ENCODE peak calls at places on chromosomes 16 and 17, in nine cellular contexts. A, K, H, B, I, T, G, J and R are unnamed samples.

GRCh38 chr17:69468211-69468610 is 53.7 kb downstream of the MAP2K6 start:
- DNase-seq in J (no peak), B (no peak), T (no peak), K (no peak), H (no peak), G (no peak), I (no peak), A (no peak), R (no peak)

GRCh38 chr16:75458029-75458428 is 6.5 kb downstream of the TMEM170A start:
- DNase-seq in K (no peak), G (no peak), I (no peak), T (no peak), H (no peak), A (no peak), B (no peak), J (no peak), R (no peak)

GRCh38 chr16:26772503-26772902 is 294.2 kb upstream of the C16orf82 start:
- DNase-seq in I (no peak), K (no peak), T (no peak), B (no peak), H (no peak), A (no peak), J (no peak), G (no peak), R (no peak)

GRCh38 chr17:77852666-77853207 is 105.8 kb upstream of the TNRC6C start:
- DNase-seq in A (no peak), H (no peak), K (no peak), J (no peak), I (no peak), G (no peak), T (no peak), B (no peak), R (no peak)

GRCh38 chr17:65163990-65164495 is 26.9 kb downstream of the RGS9 start:
- DNase-seq in H (no peak), A (peak), J (no peak), T (no peak), I (no peak), G (no peak), B (peak), K (no peak), R (no peak)

GRCh38 chr17:10036511-10037061 is 131.5 kb upstream of the RCVRN start:
- DNase-seq in I (peak), K (no peak), G (no peak), B (no peak), A (no peak), H (no peak), J (no peak), T (peak), R (no peak)

GRCh38 chr17:47810200-47810821 is 11.3 kb downstream of the OSBPL7 start:
- DNase-seq in K (no peak), J (peak), T (no peak), H (no peak), G (no peak), B (peak), A (peak), I (peak), R (peak)

GRCh38 chr17:47733414-47734288 is 615 bp downstream of the TBX21 start:
- DNase-seq in K (no peak), T (peak), I (no peak), B (no peak), A (no peak), J (no peak), H (peak), G (no peak), R (peak)

GRCh38 chr17:45688353-45688752 is 95.8 kb upstream of the CRHR1 start:
- DNase-seq in J (no peak), A (no peak), K (peak), G (no peak), T (no peak), B (no peak), I (no peak), H (no peak), R (no peak)

GRCh38 chr17:18026408-18026776 is 12.6 kb downstream of the ATPAF2 start:
- DNase-seq in H (no peak), T (no peak), I (no peak), G (peak), J (no peak), A (no peak), K (no peak), B (peak), R (no peak)

GRCh38 chr17:19805006-19805405 is 56.9 kb upstream of the ALDH3A1 start:
- DNase-seq in I (no peak), K (no peak), B (no peak), T (no peak), H (no peak), J (no peak), G (no peak), A (no peak), R (no peak)

GRCh38 chr17:81527591-81528383 is at the start of gene FSCN2:
- DNase-seq in A (no peak), H (no peak), J (no peak), G (no peak), B (no peak), I (no peak), K (no peak), T (no peak), R (no peak)

GRCh38 chr17:18039535-18040286 is 503 bp downstream of the GID4 start:
- DNase-seq in K (no peak), H (peak), J (peak), B (no peak), T (no peak), A (no peak), I (peak), G (peak), R (peak)

GRCh38 chr16:85707528-85708095 is 18.9 kb upstream of the GINS2 start:
- DNase-seq in H (no peak), J (no peak), K (no peak), I (no peak), T (no peak), A (no peak), G (no peak), B (no peak), R (no peak)

GRCh38 chr16:46712911-46713310 is 23.5 kb downstream of the ORC6 start:
- DNase-seq in B (no peak), T (no peak), K (no peak), G (no peak), H (no peak), A (no peak), I (no peak), J (no peak), R (no peak)

GRCh38 chr16:75702247-75702646 is 986 bp upstream of the DUXB start:
- DNase-seq in B (no peak), K (no peak), G (no peak), J (no peak), T (no peak), I (no peak), H (no peak), A (no peak), R (no peak)

GRCh38 chr17:77280304-77280910 is 139.6 kb downstream of the SEC14L1 start:
- DNase-seq in I (peak), K (no peak), J (no peak), B (no peak), A (peak), T (no peak), H (no peak), G (peak), R (no peak)

GRCh38 chr17:64009571-64010402 is 10.6 kb downstream of the ICAM2 start:
- DNase-seq in A (no peak), K (no peak), T (peak), I (peak), J (no peak), G (no peak), H (no peak), B (no peak), R (no peak)

GRCh38 chr17:75036643-75037268 is 10.0 kb downstream of the ATP5PD start:
- DNase-seq in K (peak), B (no peak), I (peak), H (no peak), J (peak), G (peak), T (peak), A (peak), R (no peak)

GRCh38 chr16:23840310-23840709 is 4.5 kb downstream of the PRKCB start:
- DNase-seq in J (no peak), I (no peak), A (no peak), G (no peak), H (no peak), K (no peak), B (no peak), T (no peak), R (no peak)

GRCh38 chr16:50297301-50298074 is 31.1 kb downstream of the ADCY7 start:
- DNase-seq in A (no peak), B (no peak), T (peak), K (no peak), I (no peak), G (no peak), J (no peak), H (no peak), R (no peak)

GRCh38 chr17:79439493-79439892 is 171.4 kb downstream of the RBFOX3 start:
- DNase-seq in T (no peak), J (no peak), G (no peak), A (no peak), H (no peak), K (no peak), I (no peak), B (no peak), R (no peak)

GRCh38 chr17:18261146-18261515 is 669 bp downstream of the MIEF2 start:
- DNase-seq in T (peak), G (peak), I (peak), B (no peak), A (no peak), J (peak), H (peak), K (peak), R (peak)

GRCh38 chr16:1037023-1037933 is 35.3 kb upstream of the SSTR5 start:
- DNase-seq in H (no peak), B (no peak), I (no peak), T (no peak), G (no peak), K (no peak), J (no peak), A (no peak), R (no peak)

GRCh38 chr17:77332034-77332971 is 191.5 kb downstream of the SEC14L1 start:
- DNase-seq in G (no peak), B (no peak), T (no peak), A (no peak), J (no peak), K (peak), H (no peak), I (peak), R (peak)

GRCh38 chr17:63685021-63685420 is 14.9 kb downstream of the LIMD2 start:
- DNase-seq in K (peak), I (no peak), H (no peak), B (no peak), J (no peak), T (no peak), A (no peak), G (no peak), R (no peak)

GRCh38 chr17:46194393-46195216 is 1.4 kb upstream of the KANSL1 start:
- DNase-seq in G (no peak), B (peak), K (no peak), I (peak), T (no peak), A (peak), J (no peak), H (peak), R (no peak)

GRCh38 chr17:80989586-80989913 is 2.1 kb upstream of the CHMP6 start:
- DNase-seq in H (no peak), T (no peak), I (no peak), B (no peak), J (no peak), G (no peak), K (no peak), A (no peak), R (peak)

GRCh38 chr17:79988163-79988971 is 47.3 kb downstream of the TBC1D16 start:
- DNase-seq in G (peak), H (no peak), A (peak), K (no peak), B (peak), T (peak), I (peak), J (no peak), R (peak)

GRCh38 chr17:78572277-78573205 is 4.7 kb downstream of the DNAH17 start:
- DNase-seq in B (no peak), H (peak), K (no peak), J (no peak), G (no peak), I (no peak), A (no peak), T (no peak), R (no peak)

GRCh38 chr16:76926595-76926994 is 264.4 kb upstream of the MON1B start:
- DNase-seq in T (no peak), G (no peak), A (no peak), B (no peak), J (no peak), H (no peak), K (no peak), I (no peak), R (no peak)

GRCh38 chr17:31095239-31096105 is 695 bp downstream of the NF1 start:
- DNase-seq in J (peak), H (peak), B (no peak), T (peak), G (peak), K (peak), I (peak), A (no peak), R (peak)

GRCh38 chr17:79827179-79827578 is 12.1 kb downstream of the CBX4 start:
- DNase-seq in K (no peak), T (no peak), G (no peak), I (no peak), H (no peak), J (no peak), B (no peak), A (no peak), R (no peak)

GRCh38 chr16:75109732-75110243 is 6.8 kb downstream of the LDHD start:
- DNase-seq in B (no peak), I (peak), T (no peak), K (peak), H (no peak), G (peak), J (no peak), A (no peak), R (no peak)

GRCh38 chr17:60641810-60642220 is 35.8 kb upstream of the BCAS3 start:
- DNase-seq in J (peak), G (no peak), I (peak), T (no peak), K (peak), H (peak), A (peak), B (peak), R (peak)

GRCh38 chr17:20010099-20010863 is 1.1 kb downstream of the SPECC1 start:
- DNase-seq in G (peak), A (peak), B (peak), H (peak), K (peak), I (peak), T (no peak), J (peak), R (no peak)

GRCh38 chr16:54284319-54284930 is 2.2 kb downstream of the IRX3 start:
- DNase-seq in K (no peak), B (no peak), T (no peak), G (peak), A (no peak), J (peak), H (peak), I (no peak), R (no peak)
- H3K4me3 ChIP-seq in K (no peak), B (peak), T (peak), G (peak), A (no peak), J (peak), H (peak), I (peak), R (no peak)

GRCh38 chr17:56723471-56723870 is 110.2 kb downstream of the C17orf67 start:
- DNase-seq in J (no peak), I (no peak), T (no peak), B (no peak), H (no peak), K (no peak), G (no peak), A (no peak), R (no peak)
- H3K27ac ChIP-seq in J (no peak), I (no peak), T (no peak), B (no peak), H (no peak), K (no peak), G (no peak), A (no peak), R (no peak)

DNA sequence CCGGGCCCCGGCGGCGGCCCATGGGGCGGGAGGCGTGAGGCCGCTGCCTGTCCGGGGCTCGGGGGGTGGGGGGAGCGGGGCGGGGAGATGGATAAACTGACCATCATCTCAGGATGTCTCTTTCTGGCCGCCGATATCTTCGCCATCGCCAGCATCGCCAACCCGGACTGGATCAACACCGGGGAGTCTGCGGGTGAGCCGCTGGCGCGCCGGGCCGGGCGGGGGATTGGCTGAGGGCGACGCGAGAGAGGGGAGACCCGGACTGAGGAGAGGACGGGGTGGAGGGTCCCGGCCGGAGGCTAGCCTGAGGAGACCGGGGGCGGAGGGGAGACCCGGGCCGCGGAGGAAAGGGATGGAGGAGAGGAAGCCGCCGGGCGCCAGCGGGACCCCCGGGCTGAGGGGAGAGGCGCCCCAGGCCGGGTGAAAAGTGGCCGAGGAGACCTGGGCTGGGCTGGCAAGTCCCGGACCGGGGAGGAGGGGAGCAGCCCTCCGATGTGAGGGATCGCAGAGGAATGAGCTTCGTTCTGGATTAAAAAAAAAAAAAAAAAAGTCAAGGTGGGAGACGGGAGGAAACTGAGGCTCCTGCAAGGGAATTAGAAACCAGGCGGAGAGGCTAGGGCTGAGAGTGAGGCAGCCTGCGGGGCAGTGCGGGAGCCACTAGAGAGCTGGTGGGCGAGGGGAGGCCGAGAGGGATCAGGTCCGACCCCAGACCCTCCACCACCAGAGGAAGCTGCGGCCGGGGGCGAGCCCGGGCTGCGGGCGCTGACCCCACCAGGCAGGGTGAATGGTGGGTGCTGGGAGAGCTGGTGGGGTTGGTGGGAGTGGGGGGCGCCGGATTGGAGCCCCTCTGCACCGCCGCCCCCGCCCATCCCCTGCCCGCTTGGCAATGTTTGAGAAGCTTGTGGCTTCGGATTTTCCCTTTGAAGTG is 568 bp downstream of the MOSMO start:
- DNase-seq in J (peak), A (no peak), I (peak), G (peak), T (no peak), B (no peak), H (peak), K (peak), R (no peak)
- H3K4me3 ChIP-seq in J (peak), A (peak), I (peak), G (peak), T (peak), B (peak), H (peak), K (peak), R (peak)

DNA sequence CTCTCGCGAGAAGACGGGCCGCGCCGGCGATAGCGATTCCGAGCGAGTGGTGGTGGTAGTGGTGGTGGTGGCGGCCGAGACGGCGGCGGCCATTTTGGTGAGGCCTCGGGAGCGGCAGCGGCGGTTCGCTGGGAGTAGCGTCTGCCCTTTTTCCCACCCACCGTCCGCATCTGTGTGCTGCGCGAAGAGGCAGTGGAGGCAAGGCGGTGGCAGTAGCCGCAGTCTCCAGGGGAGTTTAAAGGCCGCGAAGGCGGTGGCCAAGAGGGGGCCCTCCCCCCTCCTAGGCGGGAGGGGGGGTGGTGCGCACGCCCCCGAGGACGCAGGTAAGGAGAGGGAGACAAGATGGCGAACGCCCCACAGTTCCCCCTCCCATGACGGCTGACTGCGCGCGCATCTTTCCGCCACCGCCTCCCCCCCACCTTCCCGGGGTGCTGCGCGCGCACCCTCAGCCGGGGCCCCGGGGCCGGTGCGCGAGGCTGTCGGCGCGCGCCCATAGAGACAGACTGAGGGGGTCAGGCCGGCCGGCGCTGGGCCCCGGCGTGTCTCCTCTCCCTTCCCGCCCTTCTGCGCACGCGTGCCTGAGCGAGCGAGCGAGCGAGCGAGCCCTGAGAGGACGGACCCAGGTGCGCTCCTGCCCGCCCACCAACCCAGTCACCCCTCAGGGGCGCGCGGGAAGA is 694 bp upstream of the SRCAP start:
- DNase-seq in A (peak), J (peak), I (peak), G (peak), T (peak), B (peak), K (peak), H (peak), R (peak)
- H3K27ac ChIP-seq in A (peak), J (peak), I (peak), G (peak), T (peak), B (peak), K (peak), H (peak), R (peak)

DNA sequence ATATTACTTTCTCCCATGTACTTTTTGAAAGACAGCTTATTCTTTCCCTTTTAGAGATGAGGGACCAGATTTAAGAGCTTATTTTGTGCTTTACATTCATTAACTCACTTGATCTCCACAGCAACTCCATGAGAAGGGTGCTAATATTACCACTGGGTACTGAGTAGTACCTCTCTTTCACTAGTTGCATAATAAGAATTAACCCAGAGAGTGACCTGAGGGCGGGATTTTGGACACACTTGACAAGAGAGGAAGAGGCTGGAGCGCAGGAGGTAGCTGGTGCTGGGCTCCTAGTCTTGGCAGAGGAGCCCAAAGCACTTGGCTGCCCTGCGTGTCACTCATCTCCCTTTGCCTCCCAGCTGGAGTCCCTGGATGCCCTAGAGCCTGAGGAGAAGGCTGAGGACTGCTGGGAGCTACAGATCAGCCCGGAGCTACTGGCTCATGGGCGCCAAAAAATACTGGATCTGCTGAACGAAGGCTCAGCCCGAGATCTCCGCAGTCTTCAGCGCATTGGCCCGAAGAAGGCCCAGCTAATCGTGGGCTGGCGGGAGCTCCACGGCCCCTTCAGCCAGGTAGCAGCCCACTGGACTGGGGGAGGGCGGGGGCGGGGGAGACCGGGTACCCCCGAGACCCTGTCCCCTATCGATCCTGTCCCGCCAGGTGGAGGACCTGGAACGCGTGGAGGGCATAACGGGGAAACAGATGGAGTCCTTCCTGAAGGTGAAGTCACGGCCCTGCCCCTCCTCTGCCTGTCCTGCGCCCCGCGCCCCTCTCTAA is 1.7 kb upstream of the MAZ start:
- DNase-seq in K (peak), G (no peak), B (no peak), H (peak), J (peak), A (no peak), T (peak), I (peak), R (no peak)
- H3K4me3 ChIP-seq in K (peak), G (peak), B (peak), H (peak), J (peak), A (peak), T (peak), I (peak), R (peak)

GRCh38 chr17:62617894-62618472 is 9.5 kb upstream of the MRC2 start:
- DNase-seq in K (no peak), T (no peak), I (no peak), G (no peak), A (no peak), H (no peak), B (no peak), J (no peak), R (no peak)
- H3K27ac ChIP-seq in K (no peak), T (no peak), I (no peak), G (no peak), A (no peak), H (peak), B (no peak), J (no peak), R (no peak)